ENCODE peak calls at places on chromosomes 1 and 21, in five cellular contexts. R is NCI-H2081 treated with DMSO at 0.1 percent for 48 hours; F is mucosa of descending colon; W is stimulated activated CD4-positive, alpha-beta T cell treated with anti-CD3 and anti-CD28 coated beads, Interleukin-4, amount 100 ng/mL, for 1 hour; C is putamen. Y is an unnamed sample.

GRCh38 chr1:63772201-63772600 is 1.6 kb upstream of the ROR1 start:
- DNase-seq in R (no peak), F (no peak), W (no peak), C (no peak), Y (no peak)

GRCh38 chr21:32829504-32829903 is 57.9 kb upstream of the PAXBP1 start:
- DNase-seq in R (no peak), F (no peak), W (no peak), C (no peak), Y (no peak)

GRCh38 chr1:187959062-187959461 is 1130.3 kb downstream of the PLA2G4A start:
- DNase-seq in R (no peak), F (no peak), W (no peak), C (no peak), Y (no peak)

GRCh38 chr1:56566994-56567393 is 12.4 kb downstream of the PLPP3 start:
- DNase-seq in R (no peak), F (no peak), W (no peak), C (no peak), Y (no peak)

GRCh38 chr1:1306661-1307260 is 969 bp downstream of the ACAP3 start:
- DNase-seq in R (no peak), F (no peak), W (no peak), C (no peak), Y (no peak)

GRCh38 chr1:227786673-227787512 is 28.6 kb upstream of the PRSS38 start:
- DNase-seq in R (no peak), F (peak), W (no peak), C (no peak), Y (no peak)

GRCh38 chr1:37631039-37631428 is 3.7 kb downstream of the RSPO1 start:
- DNase-seq in R (no peak), F (no peak), W (no peak), C (no peak), Y (no peak)

GRCh38 chr1:180769889-180770288 is 138.1 kb downstream of the XPR1 start:
- DNase-seq in R (no peak), F (no peak), W (no peak), C (no peak), Y (no peak)

GRCh38 chr1:235113183-235113917 is 15.3 kb downstream of the TOMM20 start:
- DNase-seq in R (no peak), F (no peak), W (no peak), C (no peak), Y (no peak)

GRCh38 chr1:228868731-228869024 is 133.4 kb downstream of the RHOU start:
- DNase-seq in R (no peak), F (no peak), W (no peak), C (no peak), Y (no peak)

GRCh38 chr1:40956397-40956796 is 23.1 kb upstream of the CTPS1 start:
- DNase-seq in R (no peak), F (no peak), W (no peak), C (no peak), Y (no peak)

GRCh38 chr1:31302749-31303441 is 6.1 kb downstream of the ZCCHC17 start:
- DNase-seq in R (no peak), F (no peak), W (no peak), C (no peak), Y (no peak)

GRCh38 chr1:4161271-4162006 is 261.4 kb upstream of the C1orf174 start:
- DNase-seq in R (no peak), F (no peak), W (no peak), C (no peak), Y (no peak)

GRCh38 chr1:218382261-218382660 is 37.1 kb downstream of the TGFB2 start:
- DNase-seq in R (no peak), F (no peak), W (no peak), C (no peak), Y (no peak)

GRCh38 chr1:80533775-80534314 is 1266.9 kb upstream of the ADGRL2 start:
- DNase-seq in R (no peak), F (no peak), W (no peak), C (no peak), Y (no peak)

GRCh38 chr1:146036241-146036989 is 14.9 kb upstream of the HJV start:
- DNase-seq in R (no peak), F (no peak), W (no peak), C (peak), Y (no peak)

GRCh38 chr1:34549199-34549598 is 205.6 kb upstream of the GJB5 start:
- DNase-seq in R (no peak), F (peak), W (no peak), C (no peak), Y (no peak)

GRCh38 chr1:44305962-44306422 is 49.1 kb downstream of the ERI3 start:
- DNase-seq in R (no peak), F (no peak), W (peak), C (no peak), Y (no peak)

Y was measured in activated naive CD4-positive, alpha-beta T cell treated with Interleukin-2 at 50 U/mL for 16 hours.